ENCODE peak calls at places on chromosomes 4 and X, in eight cellular contexts. E is T-helper 9 cell, F is substantia nigra, G is AG10803, N is iPS-NIHi11, J is fibroblast of pulmonary artery, U is 8988T, L is stromal cell of bone marrow. P is an unnamed sample.

GRCh38 chr4:123587983-123588494 is 191.4 kb downstream of the SPRY1 start:
- DNase-seq in U (no peak), L (peak; percentile 46), J (peak; percentile 59), E (no peak), G (peak; percentile 79), N (no peak), F (no peak), P (no peak)

GRCh38 chr4:176123710-176124407 is 58.2 kb downstream of the WDR17 start:
- DNase-seq in J (peak; percentile 21), G (peak; percentile 6), N (peak; percentile 37), E (no peak), U (no peak), F (no peak), L (peak; percentile 6), P (peak; percentile 75)

GRCh38 chrX:98067611-98068010 is 1183.9 kb downstream of the RPA4 start:
- DNase-seq in L (no peak), U (no peak), E (no peak), N (no peak), G (peak; percentile 25), F (no peak), J (peak; percentile 0), P (peak; percentile 38)

GRCh38 chr4:48490012-48490679 is at the start of gene ZAR1:
- DNase-seq in N (peak; percentile 66), L (no peak), G (no peak), E (no peak), U (no peak), J (no peak), F (no peak), P (peak; percentile 21)

GRCh38 chr4:168751263-168752225 is 254.7 kb downstream of the PALLD start:
- DNase-seq in E (no peak), U (no peak), G (peak; percentile 81), F (no peak), L (peak; percentile 65), J (peak; percentile 46), N (no peak), P (no peak)

GRCh38 chrX:1093112-1093511 is 119.3 kb downstream of the CRLF2 start:
- DNase-seq in N (no peak), L (no peak), G (no peak), E (no peak), F (no peak), U (no peak), J (no peak), P (no peak)

GRCh38 chrX:150547511-150548115 is 20.8 kb upstream of the MTM1 start:
- DNase-seq in N (peak; percentile 73), E (no peak), G (peak; percentile 38), L (no peak), F (peak; percentile 34), J (peak; percentile 56), U (no peak), P (peak; percentile 61)

GRCh38 chr4:54677416-54677815 is 19.7 kb downstream of the KIT start:
- DNase-seq in E (no peak), G (no peak), J (no peak), L (no peak), U (no peak), N (peak; percentile 28), F (no peak), P (peak; percentile 40)